ENCODE peak calls at places on chromosome 10, in ten cellular contexts. R is K562, A is endothelial cell, I is epithelial cell of esophagus, D is astrocyte of the spinal cord, N is upper lobe of right lung, P is cardiac fibroblast, J is PC-3, Q is neural crest cell, Y is GM13976. O is an unnamed sample.

GRCh38 chr10:106508920-106509319 is 655.6 kb downstream of the SORCS1 start:
- DNase-seq in Y (no peak), J (peak; percentile 80), N (no peak), R (no peak), Q (no peak), P (no peak), A (no peak), I (peak; percentile 47), D (no peak), O (peak; percentile 19)

GRCh38 chr10:132540456-132540855 is 2.9 kb downstream of the INPP5A start:
- DNase-seq in P (peak; percentile 52), D (peak; percentile 50), J (peak; percentile 36), A (no peak), R (no peak), I (peak; percentile 38), N (no peak), Y (no peak), Q (no peak), O (peak; percentile 45)

GRCh38 chr10:28393956-28394568 is 91.2 kb upstream of the MPP7 start:
- DNase-seq in J (peak; percentile 66), I (peak; percentile 80), N (peak; percentile 68), A (peak; percentile 70), R (peak; percentile 62), Y (peak; percentile 45), Q (peak; percentile 74), D (peak; percentile 58), P (peak; percentile 72), O (peak; percentile 33)

GRCh38 chr10:92750788-92751533 is 61.2 kb downstream of the HHEX start:
- DNase-seq in P (peak; percentile 69), Q (no peak), J (peak; percentile 6), N (no peak), Y (no peak), D (no peak), R (no peak), I (no peak), A (no peak), O (peak; percentile 40)

GRCh38 chr10:96511044-96511945 is 2.4 kb downstream of the TLL2 start:
- DNase-seq in Y (peak; percentile 74), I (peak; percentile 63), D (peak; percentile 26), A (peak; percentile 64), R (peak; percentile 46), P (peak; percentile 6), N (no peak), Q (peak; percentile 41), J (peak; percentile 69), O (no peak)

GRCh38 chr10:104767745-104768144 is 126.7 kb downstream of the SORCS3 start:
- DNase-seq in D (no peak), Q (no peak), P (no peak), I (no peak), A (no peak), Y (no peak), N (no peak), R (no peak), J (no peak), O (no peak)

GRCh38 chr10:21661935-21662334 is 127.9 kb downstream of the MLLT10 start:
- DNase-seq in I (no peak), Y (no peak), A (no peak), Q (no peak), P (no peak), N (no peak), D (no peak), J (no peak), R (no peak), O (no peak)

GRCh38 chr10:87850742-87851205 is 12.6 kb downstream of the KLLN start:
- DNase-seq in P (peak; percentile 83), Y (peak; percentile 30), R (peak; percentile 43), N (no peak), Q (peak; percentile 13), A (peak; percentile 50), J (peak; percentile 55), D (peak; percentile 72), I (peak; percentile 76), O (peak; percentile 85)

GRCh38 chr10:91887075-91887899 is 22.0 kb downstream of the FGFBP3 start:
- DNase-seq in Q (peak; percentile 87), D (peak; percentile 51), R (no peak), I (no peak), N (peak; percentile 68), J (no peak), Y (peak; percentile 68), A (peak; percentile 82), P (peak; percentile 70), O (no peak)

GRCh38 chr10:25934673-25935139 is 677 bp downstream of the MYO3A start:
- DNase-seq in Y (peak; percentile 43), Q (peak; percentile 26), J (no peak), R (peak; percentile 20), P (no peak), N (peak; percentile 67), I (no peak), D (no peak), A (peak; percentile 69), O (no peak)

GRCh38 chr10:92290076-92290836 is 622 bp downstream of the CPEB3 start:
- DNase-seq in A (no peak), J (peak; percentile 44), I (peak; percentile 62), D (peak; percentile 35), P (peak; percentile 51), Q (no peak), Y (peak; percentile 54), N (peak; percentile 63), R (peak; percentile 25), O (peak; percentile 23)

GRCh38 chr10:127919418-127920191 is 12.7 kb downstream of the PTPRE start:
- DNase-seq in J (peak; percentile 38), P (peak; percentile 43), Q (no peak), R (no peak), Y (no peak), D (peak; percentile 77), I (no peak), N (no peak), A (no peak), O (no peak)

GRCh38 chr10:49398000-49398861 is 2.3 kb upstream of the DRGX start:
- DNase-seq in R (peak; percentile 82), N (peak; percentile 84), P (peak; percentile 46), J (peak; percentile 48), Y (peak; percentile 86), A (peak; percentile 79), I (peak; percentile 73), D (peak; percentile 41), Q (peak; percentile 61), O (peak; percentile 75)

GRCh38 chr10:88886557-88886956 is 6.5 kb downstream of the STAMBPL1 start:
- DNase-seq in Y (peak; percentile 38), R (no peak), A (no peak), D (no peak), Q (no peak), I (no peak), J (no peak), P (no peak), N (no peak), O (no peak)

GRCh38 chr10:61786728-61787127 is 114.8 kb upstream of the ARID5B start:
- DNase-seq in Q (no peak), A (no peak), Y (peak; percentile 37), N (no peak), P (peak; percentile 73), D (peak; percentile 88), I (peak; percentile 56), R (peak; percentile 68), J (peak; percentile 93), O (peak; percentile 84)

GRCh38 chr10:131888186-131888604 is 12.6 kb upstream of the PPP2R2D start:
- DNase-seq in J (peak; percentile 88), N (no peak), I (peak; percentile 99), D (no peak), A (no peak), Q (no peak), P (no peak), R (no peak), Y (no peak), O (no peak)

GRCh38 chr10:31702954-31703353 is 225.7 kb downstream of the ARHGAP12 start:
- DNase-seq in J (no peak), I (no peak), P (no peak), A (no peak), Q (no peak), D (no peak), N (no peak), R (no peak), Y (no peak), O (no peak)

GRCh38 chr10:96281444-96282029 is 10.2 kb upstream of the BLNK start:
- DNase-seq in A (no peak), J (no peak), R (no peak), N (no peak), D (no peak), Q (no peak), I (peak; percentile 43), P (no peak), Y (no peak), O (no peak)

GRCh38 chr10:51877636-51878035 is 178.2 kb upstream of the CSTF2T start:
- DNase-seq in J (no peak), I (no peak), A (no peak), Q (no peak), Y (no peak), N (no peak), D (no peak), R (no peak), P (no peak), O (no peak)
- TF ChIP-seq CTCF in J (peak; percentile 24), I (no peak), A (no peak), Q (no peak), Y (no peak), N (no peak), D (no peak), R (no peak), P (no peak), O (no peak)

GRCh38 chr10:48215148-48215982 is 59.1 kb downstream of the FRMPD2 start:
- DNase-seq in A (peak; percentile 66), Q (peak; percentile 57), I (peak; percentile 86), J (peak; percentile 72), P (peak; percentile 53), N (no peak), Y (peak; percentile 47), R (peak; percentile 60), D (peak; percentile 31), O (peak; percentile 58)
- TF ChIP-seq CTCF in A (peak; percentile 89), Q (peak; percentile 79), I (peak; percentile 85), J (peak; percentile 77), P (peak; percentile 90), N (peak; percentile 60), Y (peak; percentile 63), R (peak; percentile 92), D (peak; percentile 87), O (peak; percentile 53)

GRCh38 chr10:80161321-80162084 is 29.0 kb downstream of the PLAC9 start:
- DNase-seq in A (peak; percentile 21), N (no peak), Q (no peak), R (peak; percentile 42), Y (no peak), I (no peak), D (no peak), P (peak; percentile 32), J (peak; percentile 76), O (no peak)
- TF ChIP-seq CTCF in A (peak; percentile 35), N (no peak), Q (peak; percentile 52), R (peak; percentile 48), Y (no peak), I (no peak), D (peak; percentile 37), P (no peak), J (peak; percentile 89), O (no peak)

GRCh38 chr10:82757397-82757796 is 882.4 kb downstream of the NRG3 start:
- DNase-seq in P (no peak), A (no peak), D (no peak), Y (no peak), I (no peak), N (no peak), R (no peak), J (no peak), Q (no peak), O (no peak)

GRCh38 chr10:82762641-82763040 is 887.6 kb downstream of the NRG3 start:
- DNase-seq in J (no peak), P (no peak), R (no peak), A (no peak), I (no peak), N (no peak), Q (no peak), D (no peak), Y (no peak), O (no peak)

GRCh38 chr10:82757907-82758306 is 882.9 kb downstream of the NRG3 start:
- DNase-seq in A (no peak), J (no peak), P (no peak), D (no peak), N (no peak), R (no peak), Q (no peak), I (no peak), Y (no peak), O (no peak)

GRCh38 chr10:82759050-82759449 is 884.1 kb downstream of the NRG3 start:
- DNase-seq in Y (no peak), D (no peak), I (no peak), N (no peak), Q (no peak), A (no peak), R (no peak), P (no peak), J (no peak), O (no peak)
- TF ChIP-seq CTCF in Y (no peak), D (no peak), I (no peak), N (no peak), Q (no peak), A (no peak), R (no peak), P (no peak), J (no peak), O (no peak)